ENCODE peak calls at places on chromosome 13, in seven cellular contexts. One of them, this sample, is unnamed.
A peak's percentile ranks its signal among the peaks of the same experiment; 100 is the strongest.

GRCh38 chr13:77000475-77000874 is 8.6 kb downstream of the CLN5 start:
- DNase-seq in A673: peak; percentile 29
- DNase-seq in GM12865: no peak
- DNase-seq in HFFc6: no peak
- DNase-seq in OCI-LY7: no peak
- DNase-seq in lung: no peak
- DNase-seq in CD4-positive, alpha-beta T cell: no peak
- DNase-seq in this sample: no peak

GRCh38 chr13:93262729-93263128 is 36.1 kb downstream of the GPC6 start:
- DNase-seq in A673: peak; percentile 77
- DNase-seq in GM12865: no peak
- DNase-seq in HFFc6: peak; percentile 89
- DNase-seq in OCI-LY7: no peak
- DNase-seq in lung: no peak
- DNase-seq in CD4-positive, alpha-beta T cell: no peak
- DNase-seq in this sample: no peak

GRCh38 chr13:33178197-33178699 is 107.3 kb downstream of the STARD13 start:
- DNase-seq in A673: peak; percentile 85
- DNase-seq in GM12865: no peak
- DNase-seq in HFFc6: no peak
- DNase-seq in OCI-LY7: no peak
- DNase-seq in lung: no peak
- DNase-seq in CD4-positive, alpha-beta T cell: no peak
- DNase-seq in this sample: no peak

GRCh38 chr13:46184277-46184699 is 2.3 kb upstream of the LCP1 start:
- DNase-seq in A673: peak; percentile 80
- DNase-seq in GM12865: peak; percentile 89
- DNase-seq in HFFc6: no peak
- DNase-seq in OCI-LY7: peak; percentile 87
- DNase-seq in lung: no peak
- DNase-seq in CD4-positive, alpha-beta T cell: peak; percentile 56
- DNase-seq in this sample: peak; percentile 17

GRCh38 chr13:98487016-98487415 is 89.9 kb downstream of the STK24 start:
- DNase-seq in A673: no peak
- DNase-seq in GM12865: no peak
- DNase-seq in HFFc6: no peak
- DNase-seq in OCI-LY7: no peak
- DNase-seq in lung: no peak
- DNase-seq in CD4-positive, alpha-beta T cell: no peak
- DNase-seq in this sample: no peak

GRCh38 chr13:97967948-97968347 is 14.5 kb downstream of the IPO5 start:
- DNase-seq in A673: peak; percentile 78
- DNase-seq in GM12865: no peak
- DNase-seq in HFFc6: no peak
- DNase-seq in OCI-LY7: no peak
- DNase-seq in lung: no peak
- DNase-seq in CD4-positive, alpha-beta T cell: no peak
- DNase-seq in this sample: no peak

GRCh38 chr13:45564108-45564507 is 51.4 kb downstream of the ERICH6B start:
- DNase-seq in A673: peak; percentile 45
- DNase-seq in GM12865: no peak
- DNase-seq in HFFc6: peak; percentile 27
- DNase-seq in OCI-LY7: no peak
- DNase-seq in lung: peak; percentile 46
- DNase-seq in CD4-positive, alpha-beta T cell: no peak
- DNase-seq in this sample: no peak

GRCh38 chr13:90576067-90576466 is 771.4 kb upstream of the MIR17HG start:
- DNase-seq in A673: no peak
- DNase-seq in GM12865: no peak
- DNase-seq in HFFc6: no peak
- DNase-seq in OCI-LY7: no peak
- DNase-seq in lung: no peak
- DNase-seq in CD4-positive, alpha-beta T cell: no peak
- DNase-seq in this sample: no peak

GRCh38 chr13:56351041-56351440 is 789.7 kb upstream of the PRR20A start:
- DNase-seq in A673: peak; percentile 5
- DNase-seq in GM12865: no peak
- DNase-seq in HFFc6: no peak
- DNase-seq in OCI-LY7: no peak
- DNase-seq in lung: no peak
- DNase-seq in CD4-positive, alpha-beta T cell: no peak
- DNase-seq in this sample: no peak

GRCh38 chr13:27274631-27275030 is 4.0 kb downstream of the RASL11A start:
- DNase-seq in A673: no peak
- DNase-seq in GM12865: no peak
- DNase-seq in HFFc6: no peak
- DNase-seq in OCI-LY7: no peak
- DNase-seq in lung: no peak
- DNase-seq in CD4-positive, alpha-beta T cell: no peak
- DNase-seq in this sample: no peak

GRCh38 chr13:74305876-74306275 is 171.7 kb upstream of the KLF12 start:
- DNase-seq in A673: no peak
- DNase-seq in GM12865: no peak
- DNase-seq in HFFc6: no peak
- DNase-seq in OCI-LY7: no peak
- DNase-seq in lung: no peak
- DNase-seq in CD4-positive, alpha-beta T cell: no peak
- DNase-seq in this sample: no peak

GRCh38 chr13:35140831-35141230 is 198.8 kb downstream of the NBEA start:
- DNase-seq in A673: no peak
- DNase-seq in GM12865: no peak
- DNase-seq in HFFc6: no peak
- DNase-seq in OCI-LY7: no peak
- DNase-seq in lung: no peak
- DNase-seq in CD4-positive, alpha-beta T cell: no peak
- DNase-seq in this sample: no peak

GRCh38 chr13:76759877-76760276 is 126.3 kb downstream of the KCTD12 start:
- DNase-seq in A673: no peak
- DNase-seq in GM12865: no peak
- DNase-seq in HFFc6: no peak
- DNase-seq in OCI-LY7: no peak
- DNase-seq in lung: no peak
- DNase-seq in CD4-positive, alpha-beta T cell: no peak
- DNase-seq in this sample: no peak

GRCh38 chr13:41500501-41500900 is 43.2 kb downstream of the RGCC start:
- DNase-seq in A673: no peak
- DNase-seq in GM12865: peak; percentile 66
- DNase-seq in HFFc6: no peak
- DNase-seq in OCI-LY7: peak; percentile 77
- DNase-seq in lung: no peak
- DNase-seq in CD4-positive, alpha-beta T cell: no peak
- DNase-seq in this sample: no peak

GRCh38 chr13:36480726-36481485 is 48.6 kb downstream of the CCNA1 start:
- DNase-seq in A673: peak; percentile 99
- DNase-seq in GM12865: no peak
- DNase-seq in HFFc6: no peak
- DNase-seq in OCI-LY7: no peak
- DNase-seq in lung: no peak
- DNase-seq in CD4-positive, alpha-beta T cell: no peak
- DNase-seq in this sample: no peak

GRCh38 chr13:43786766-43787517 is at the start of gene ENOX1:
- DNase-seq in A673: peak; percentile 91
- DNase-seq in GM12865: peak; percentile 78
- DNase-seq in HFFc6: peak; percentile 57
- DNase-seq in OCI-LY7: peak; percentile 55
- DNase-seq in lung: no peak
- DNase-seq in CD4-positive, alpha-beta T cell: no peak
- DNase-seq in this sample: peak; percentile 49

GRCh38 chr13:43933378-43933777 is 53.7 kb downstream of the LACC1 start:
- DNase-seq in A673: no peak
- DNase-seq in GM12865: peak; percentile 78
- DNase-seq in HFFc6: no peak
- DNase-seq in OCI-LY7: no peak
- DNase-seq in lung: no peak
- DNase-seq in CD4-positive, alpha-beta T cell: no peak
- DNase-seq in this sample: no peak

DNA sequence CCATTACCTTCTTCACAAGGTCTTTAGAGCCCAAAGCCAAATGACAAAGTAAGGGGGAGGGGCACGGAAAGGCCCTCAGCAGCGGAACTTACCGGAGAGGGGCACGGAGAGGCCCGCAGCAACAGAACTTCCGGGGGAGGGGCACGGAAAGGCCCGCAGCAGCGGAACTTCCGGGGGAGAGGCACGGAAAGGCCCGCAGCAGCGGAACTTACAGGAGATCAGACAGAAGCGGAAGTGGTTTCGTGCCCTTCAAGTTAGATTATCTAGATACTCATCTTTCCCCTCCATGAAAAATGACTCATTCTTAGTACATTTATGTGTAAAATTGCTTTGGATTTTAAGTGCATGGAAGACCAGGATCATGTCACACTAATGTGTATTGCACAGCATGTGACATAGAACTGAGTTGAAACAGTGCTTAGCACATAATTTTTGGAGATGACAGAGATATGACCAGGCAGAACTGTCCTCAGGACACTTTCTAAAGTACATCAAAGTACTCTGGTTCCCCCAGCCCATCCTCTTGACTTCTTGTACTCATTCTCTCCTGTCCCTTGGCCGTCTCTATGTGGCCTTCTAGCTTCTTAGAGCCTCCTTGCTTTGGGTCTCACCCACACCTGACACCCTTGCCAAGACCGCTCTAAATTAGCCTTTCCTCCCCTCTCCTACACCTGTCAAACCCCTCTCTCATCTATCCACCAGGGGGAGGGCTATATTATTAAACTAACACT is 25.7 kb upstream of the TPTE2 start:
- DNase-seq in A673: peak; percentile 81
- DNase-seq in GM12865: peak; percentile 96
- DNase-seq in HFFc6: peak; percentile 76
- DNase-seq in OCI-LY7: peak; percentile 79
- DNase-seq in lung: peak; percentile 31
- DNase-seq in CD4-positive, alpha-beta T cell: peak; percentile 48
- DNase-seq in this sample: no peak
- TF ChIP-seq CTCF in A673: no peak
- TF ChIP-seq CTCF in GM12865: no peak
- TF ChIP-seq CTCF in HFFc6: no peak
- TF ChIP-seq CTCF in OCI-LY7: no peak
- TF ChIP-seq CTCF in lung: no peak
- TF ChIP-seq CTCF in CD4-positive, alpha-beta T cell: no peak
- TF ChIP-seq CTCF in this sample: no peak

GRCh38 chr13:24270639-24271131 is 38.7 kb upstream of the C1QTNF9 start:
- DNase-seq in A673: peak; percentile 74
- DNase-seq in GM12865: peak; percentile 85
- DNase-seq in HFFc6: peak; percentile 51
- DNase-seq in OCI-LY7: no peak
- DNase-seq in lung: peak; percentile 70
- DNase-seq in CD4-positive, alpha-beta T cell: peak; percentile 49
- DNase-seq in this sample: peak; percentile 31
- TF ChIP-seq CTCF in A673: peak; percentile 24
- TF ChIP-seq CTCF in GM12865: no peak
- TF ChIP-seq CTCF in HFFc6: no peak
- TF ChIP-seq CTCF in OCI-LY7: no peak
- TF ChIP-seq CTCF in lung: peak; percentile 87
- TF ChIP-seq CTCF in CD4-positive, alpha-beta T cell: no peak
- TF ChIP-seq CTCF in this sample: no peak

GRCh38 chr13:62512194-62513141 is 1096.8 kb upstream of the PCDH20 start:
- DNase-seq in A673: peak; percentile 66
- DNase-seq in GM12865: peak; percentile 80
- DNase-seq in HFFc6: no peak
- DNase-seq in OCI-LY7: peak; percentile 70
- DNase-seq in lung: no peak
- DNase-seq in CD4-positive, alpha-beta T cell: no peak
- DNase-seq in this sample: peak; percentile 13
- TF ChIP-seq CTCF in A673: peak; percentile 81
- TF ChIP-seq CTCF in GM12865: peak; percentile 81
- TF ChIP-seq CTCF in HFFc6: peak; percentile 54
- TF ChIP-seq CTCF in OCI-LY7: peak; percentile 90
- TF ChIP-seq CTCF in lung: no peak
- TF ChIP-seq CTCF in CD4-positive, alpha-beta T cell: no peak
- TF ChIP-seq CTCF in this sample: no peak

DNA sequence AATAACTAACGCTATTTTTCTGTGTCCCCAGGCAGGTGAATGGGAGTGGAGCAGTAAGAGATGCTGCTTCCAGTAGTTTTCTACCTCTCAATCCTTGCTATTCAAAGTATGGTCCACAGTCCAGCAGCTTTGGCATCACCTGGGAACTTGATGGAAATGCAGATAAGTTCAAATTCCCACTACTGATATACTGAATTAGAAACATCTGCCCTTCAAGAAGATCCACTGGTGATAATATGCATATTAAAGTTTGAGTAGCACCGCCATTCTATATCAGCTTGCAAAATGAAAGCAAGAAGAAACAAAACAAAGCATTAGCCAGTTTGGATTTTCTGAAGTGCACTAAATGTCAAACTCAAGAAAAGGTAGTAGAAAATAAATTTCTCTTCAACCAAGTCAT is 906.2 kb upstream of the PCDH20 start:
- DNase-seq in A673: no peak
- DNase-seq in GM12865: no peak
- DNase-seq in HFFc6: no peak
- DNase-seq in OCI-LY7: no peak
- DNase-seq in lung: no peak
- DNase-seq in CD4-positive, alpha-beta T cell: no peak
- DNase-seq in this sample: no peak
- TF ChIP-seq CTCF in A673: no peak
- TF ChIP-seq CTCF in GM12865: no peak
- TF ChIP-seq CTCF in HFFc6: no peak
- TF ChIP-seq CTCF in OCI-LY7: no peak
- TF ChIP-seq CTCF in lung: no peak
- TF ChIP-seq CTCF in CD4-positive, alpha-beta T cell: no peak
- TF ChIP-seq CTCF in this sample: no peak

GRCh38 chr13:66994097-66994496 is 236.0 kb downstream of the PCDH9 start:
- DNase-seq in A673: peak; percentile 75
- DNase-seq in GM12865: peak; percentile 52
- DNase-seq in HFFc6: no peak
- DNase-seq in OCI-LY7: peak; percentile 90
- DNase-seq in lung: peak; percentile 66
- DNase-seq in CD4-positive, alpha-beta T cell: no peak
- DNase-seq in this sample: no peak
- TF ChIP-seq CTCF in A673: peak; percentile 70
- TF ChIP-seq CTCF in GM12865: peak; percentile 36
- TF ChIP-seq CTCF in HFFc6: peak; percentile 46
- TF ChIP-seq CTCF in OCI-LY7: peak; percentile 81
- TF ChIP-seq CTCF in lung: peak; percentile 15
- TF ChIP-seq CTCF in CD4-positive, alpha-beta T cell: no peak
- TF ChIP-seq CTCF in this sample: no peak

DNA sequence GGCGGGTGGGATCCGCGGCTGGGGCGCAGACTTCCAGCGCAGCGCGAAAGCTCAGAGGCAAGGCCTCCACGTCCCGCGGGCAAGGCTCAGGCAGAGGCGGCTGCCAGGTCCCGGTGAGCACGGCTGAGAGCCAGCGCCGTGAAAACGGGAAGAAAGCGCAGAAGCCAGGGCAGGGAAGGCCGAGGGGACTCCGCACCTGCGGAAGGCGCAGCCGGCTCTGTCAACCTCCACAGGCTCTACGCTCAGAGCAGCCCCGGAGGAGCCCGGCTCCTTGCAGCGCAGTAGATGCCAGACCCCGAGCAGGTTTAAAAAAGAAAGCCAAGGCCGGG is 131.0 kb downstream of the RNF17 start:
- DNase-seq in A673: no peak
- DNase-seq in GM12865: no peak
- DNase-seq in HFFc6: no peak
- DNase-seq in OCI-LY7: no peak
- DNase-seq in lung: no peak
- DNase-seq in CD4-positive, alpha-beta T cell: no peak
- DNase-seq in this sample: no peak
- TF ChIP-seq CTCF in A673: no peak
- TF ChIP-seq CTCF in GM12865: no peak
- TF ChIP-seq CTCF in HFFc6: no peak
- TF ChIP-seq CTCF in OCI-LY7: no peak
- TF ChIP-seq CTCF in lung: no peak
- TF ChIP-seq CTCF in CD4-positive, alpha-beta T cell: no peak
- TF ChIP-seq CTCF in this sample: no peak

This sample was measured in Calu3.